ENCODE peak calls at places on chromosome 1, in six cellular contexts. S is keratinocyte, R is cardiac muscle cell, K is psoas muscle, M is H1, G is tibial artery. W is an unnamed sample. For H3K4me1 and H3K9me3, the result is how much of the 10 kb centered on the place peaks cover.

GRCh38 chr1:88983791-88984552 is 8.5 kb downstream of the KYAT3 start:
- DNase-seq in S (no peak), R (peak), K (no peak), M (no peak), G (no peak), W (peak)

GRCh38 chr1:181807251-181807650 is 254.3 kb downstream of the ZNF648 start:
- DNase-seq in S (no peak), R (no peak), K (no peak), M (no peak), G (no peak), W (no peak)

GRCh38 chr1:158149175-158149574 is 31.5 kb upstream of the CD1D start:
- DNase-seq in S (no peak), R (no peak), K (peak), M (no peak), G (no peak), W (no peak)

GRCh38 chr1:244104309-244105060 is 53.4 kb downstream of the ZBTB18 start:
- DNase-seq in S (no peak), R (peak), K (no peak), M (no peak), G (no peak), W (no peak)

GRCh38 chr1:240998024-240998423 is 359.0 kb downstream of the RGS7 start:
- DNase-seq in S (no peak), R (no peak), K (no peak), M (no peak), G (no peak), W (no peak)

GRCh38 chr1:156852414-156852874 is 6.5 kb downstream of the INSRR start:
- DNase-seq in S (no peak), R (peak), K (peak), M (no peak), G (no peak), W (no peak)

GRCh38 chr1:115604508-115604907 is 37.3 kb upstream of the VANGL1 start:
- DNase-seq in S (no peak), R (no peak), K (no peak), M (no peak), G (no peak), W (no peak)

GRCh38 chr1:64323054-64323453 is 119.6 kb downstream of the UBE2U start:
- DNase-seq in S (no peak), R (peak), K (no peak), M (no peak), G (no peak), W (no peak)

GRCh38 chr1:240613353-240614142 is 1.6 kb upstream of the GREM2 start:
- DNase-seq in S (no peak), R (no peak), K (no peak), M (no peak), G (no peak), W (no peak)

GRCh38 chr1:225596152-225596551 is 56.8 kb downstream of the ENAH start:
- DNase-seq in S (no peak), R (no peak), K (no peak), M (no peak), G (no peak), W (no peak)

GRCh38 chr1:32538887-32539583 is at the start of gene ZBTB8A:
- DNase-seq in S (no peak), R (peak), K (peak), M (peak), G (peak), W (peak)

GRCh38 chr1:214303538-214303937 is 22.6 kb downstream of the SMYD2 start:
- DNase-seq in S (no peak), R (peak), K (no peak), M (no peak), G (no peak), W (no peak)

GRCh38 chr1:85259118-85259865 is at the start of gene C1orf52:
- DNase-seq in S (peak), R (peak), K (peak), M (peak), G (peak), W (peak)

GRCh38 chr1:50667272-50667671 is 244.0 kb upstream of the DMRTA2 start:
- DNase-seq in S (no peak), R (no peak), K (no peak), M (no peak), G (no peak), W (no peak)

GRCh38 chr1:25064465-25065238 is 134.6 kb upstream of the RUNX3 start:
- DNase-seq in S (no peak), R (no peak), K (no peak), M (no peak), G (no peak), W (no peak)

GRCh38 chr1:20974069-20974468 is 187.0 kb upstream of the HP1BP3 start:
- DNase-seq in S (no peak), R (no peak), K (no peak), M (no peak), G (no peak), W (no peak)
- H3K4me3 ChIP-seq in S (no peak), R (no peak), K (no peak), M (no peak), G (no peak), W (no peak)

DNA sequence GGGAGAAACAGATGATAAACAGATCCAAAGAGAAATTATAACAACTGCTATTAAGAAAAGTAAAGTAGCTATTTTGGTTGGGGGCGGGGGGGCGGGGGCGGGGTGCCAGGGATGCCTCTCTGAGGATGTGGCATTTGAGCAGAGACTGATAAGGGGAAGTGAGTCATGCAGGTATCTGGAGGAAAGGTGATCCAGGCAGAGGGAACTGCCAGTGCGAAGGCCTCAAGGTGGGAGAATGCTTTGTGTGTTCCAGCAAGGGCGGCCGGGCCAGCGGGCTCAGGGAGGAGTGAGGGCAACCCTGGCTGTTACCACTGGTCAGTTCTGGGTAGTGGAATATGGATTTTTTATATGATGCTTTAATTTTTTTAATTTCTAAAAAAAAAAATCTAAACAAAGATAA is 7.0 kb upstream of the TNFRSF1B start:
- DNase-seq in S (no peak), R (no peak), K (no peak), M (no peak), G (no peak), W (no peak)
- H3K4me1 ChIP-seq in S (under half), R (under half), K (under half), M (under half), G (under half), W (under half)

GRCh38 chr1:178682886-178683285 is 42.2 kb upstream of the RALGPS2 start:
- DNase-seq in S (no peak), R (no peak), K (no peak), M (no peak), G (no peak), W (no peak)

GRCh38 chr1:178683304-178683703 is 41.7 kb upstream of the RALGPS2 start:
- DNase-seq in S (no peak), R (no peak), K (no peak), M (no peak), G (no peak), W (no peak)

GRCh38 chr1:178682429-178682828 is 42.6 kb upstream of the RALGPS2 start:
- DNase-seq in S (no peak), R (no peak), K (no peak), M (no peak), G (no peak), W (no peak)

GRCh38 chr1:178684111-178684510 is 40.9 kb upstream of the RALGPS2 start:
- DNase-seq in S (no peak), R (peak), K (no peak), M (no peak), G (no peak), W (no peak)

DNA sequence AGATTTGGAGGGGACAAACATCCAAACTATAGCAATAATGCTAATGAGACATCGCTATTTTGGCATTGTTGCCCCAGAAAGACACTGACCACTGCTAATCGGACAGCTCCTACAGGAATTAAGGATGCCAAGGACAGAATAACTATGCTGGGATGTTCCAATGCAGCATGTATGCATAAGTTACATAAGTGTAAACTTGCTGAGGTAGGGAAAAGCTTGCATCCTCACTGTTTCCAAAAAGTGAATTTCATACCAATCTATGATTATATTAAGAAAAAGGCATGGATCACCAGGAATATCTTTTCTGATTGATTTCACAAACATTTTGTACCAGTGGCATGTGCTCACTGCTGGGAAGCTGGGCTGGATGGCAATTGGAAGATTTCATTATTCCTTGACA is 45.8 kb upstream of the RALGPS2 start:
- DNase-seq in S (no peak), R (no peak), K (no peak), M (no peak), G (no peak), W (no peak)
- H3K9me3 ChIP-seq in S (under half), R (under half), K (under half), M (under half), G (under half), W (under half)

DNA sequence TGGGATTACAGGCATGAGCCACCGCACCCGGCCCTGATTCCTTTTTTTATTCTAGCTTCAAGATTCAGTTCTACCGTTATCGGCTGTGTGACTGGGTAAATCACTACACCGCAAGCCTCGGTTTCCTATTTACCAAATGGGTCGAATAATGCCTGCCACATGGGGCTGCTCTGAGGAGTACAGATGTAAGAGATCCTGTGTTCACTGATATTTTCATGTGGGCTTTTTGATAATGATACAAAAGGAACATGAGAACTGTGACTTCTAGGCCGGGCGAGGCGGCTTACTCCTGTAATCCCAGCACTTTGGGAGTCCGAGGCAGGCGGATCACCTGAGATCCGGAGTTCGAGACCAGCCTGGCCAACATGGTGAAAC is 695 bp upstream of the PSMB4 start:
- DNase-seq in S (no peak), R (no peak), K (no peak), M (no peak), G (no peak), W (peak)
- H3K4me3 ChIP-seq in S (peak), R (peak), K (peak), M (peak), G (peak), W (peak)

GRCh38 chr1:1041092-1041503 is 21.2 kb downstream of the AGRN start:
- DNase-seq in S (no peak), R (no peak), K (no peak), M (peak), G (no peak), W (no peak)

GRCh38 chr1:1037366-1038327 is 17.7 kb downstream of the AGRN start:
- DNase-seq in S (no peak), R (no peak), K (no peak), M (no peak), G (no peak), W (no peak)

GRCh38 chr1:1040004-1040991 is 20.4 kb downstream of the AGRN start:
- DNase-seq in S (peak), R (peak), K (peak), M (peak), G (peak), W (peak)

GRCh38 chr1:1039145-1039910 is 19.4 kb downstream of the AGRN start:
- DNase-seq in S (no peak), R (no peak), K (no peak), M (no peak), G (no peak), W (no peak)

DNA sequence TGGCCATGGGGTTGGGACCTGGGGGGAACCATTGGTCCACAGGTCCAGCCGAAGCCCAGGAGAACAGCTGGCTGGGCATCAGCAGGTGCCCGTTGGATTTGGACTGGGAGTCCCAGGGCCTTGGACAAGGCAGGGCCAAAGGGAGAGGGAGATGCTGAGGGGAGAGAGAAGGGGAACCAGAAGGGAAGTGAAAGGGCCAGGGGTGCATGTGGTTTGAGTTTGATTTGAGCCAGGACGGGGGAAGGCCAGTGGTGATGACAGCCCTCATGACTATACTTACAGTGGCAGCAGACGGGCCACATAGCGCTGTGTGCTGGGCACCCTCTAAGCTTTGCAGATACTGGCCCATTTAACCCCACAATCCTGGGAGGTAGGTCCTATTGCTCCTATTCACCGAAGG is 18.8 kb downstream of the AGRN start:
- DNase-seq in S (no peak), R (no peak), K (no peak), M (no peak), G (no peak), W (no peak)
- H3K4me1 ChIP-seq in S (under half), R (under half), K (under half), M (under half), G (under half), W (under half)

GRCh38 chr1:42506576-42506975 is 43.5 kb downstream of the CCDC30 start:
- DNase-seq in S (no peak), R (no peak), K (no peak), M (no peak), G (no peak), W (no peak)

GRCh38 chr1:42504535-42505128 is 41.5 kb downstream of the CCDC30 start:
- DNase-seq in S (no peak), R (no peak), K (no peak), M (no peak), G (no peak), W (no peak)
- H3K9me3 ChIP-seq in S (under half), R (under half), K (under half), M (half or more), G (under half), W (under half)

DNA sequence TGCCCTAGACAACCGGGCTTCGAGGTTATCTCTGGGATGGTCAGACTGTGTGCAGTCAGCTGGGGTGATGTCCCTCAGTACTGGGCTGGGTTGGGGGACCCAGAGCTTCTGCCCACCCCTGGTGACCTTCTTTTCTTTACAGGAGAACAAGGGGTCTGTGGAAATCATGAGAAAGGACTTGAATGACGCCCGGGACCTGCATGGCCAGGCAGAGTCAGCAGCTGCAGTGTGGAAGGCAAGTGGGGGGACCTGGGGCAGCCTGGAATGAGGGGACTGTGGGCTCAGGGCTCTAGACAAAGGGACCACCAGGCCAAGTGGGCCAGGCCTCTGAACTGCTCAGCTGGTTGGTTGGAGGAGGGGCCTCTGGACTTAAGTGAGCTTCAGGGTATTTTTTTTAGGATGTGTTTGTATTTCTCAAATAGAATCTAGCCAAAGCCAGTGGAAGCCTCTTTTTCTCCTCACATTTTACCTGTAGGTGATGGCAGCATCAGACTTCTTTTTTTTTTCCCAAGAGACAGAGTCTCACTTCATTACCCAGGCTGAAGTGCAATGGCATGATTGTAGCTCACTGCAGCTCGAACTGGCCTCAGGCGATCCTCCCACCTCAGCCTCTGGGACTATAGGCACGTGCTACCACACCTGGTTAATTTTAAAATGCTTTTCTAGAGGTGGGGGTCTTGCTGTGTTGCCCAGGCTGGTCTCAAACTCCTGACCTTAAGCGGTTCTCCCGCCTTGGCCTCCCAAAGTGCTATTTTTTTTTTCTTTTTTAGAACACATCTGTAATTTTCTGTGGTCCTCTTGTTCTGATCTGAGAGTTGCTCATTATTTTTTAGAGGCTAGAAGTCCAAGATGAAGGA is 1.9 kb downstream of the RNF187 start:
- DNase-seq in S (no peak), R (no peak), K (no peak), M (no peak), G (no peak), W (no peak)
- H3K4me3 ChIP-seq in S (peak), R (peak), K (peak), M (peak), G (no peak), W (peak)

DNA sequence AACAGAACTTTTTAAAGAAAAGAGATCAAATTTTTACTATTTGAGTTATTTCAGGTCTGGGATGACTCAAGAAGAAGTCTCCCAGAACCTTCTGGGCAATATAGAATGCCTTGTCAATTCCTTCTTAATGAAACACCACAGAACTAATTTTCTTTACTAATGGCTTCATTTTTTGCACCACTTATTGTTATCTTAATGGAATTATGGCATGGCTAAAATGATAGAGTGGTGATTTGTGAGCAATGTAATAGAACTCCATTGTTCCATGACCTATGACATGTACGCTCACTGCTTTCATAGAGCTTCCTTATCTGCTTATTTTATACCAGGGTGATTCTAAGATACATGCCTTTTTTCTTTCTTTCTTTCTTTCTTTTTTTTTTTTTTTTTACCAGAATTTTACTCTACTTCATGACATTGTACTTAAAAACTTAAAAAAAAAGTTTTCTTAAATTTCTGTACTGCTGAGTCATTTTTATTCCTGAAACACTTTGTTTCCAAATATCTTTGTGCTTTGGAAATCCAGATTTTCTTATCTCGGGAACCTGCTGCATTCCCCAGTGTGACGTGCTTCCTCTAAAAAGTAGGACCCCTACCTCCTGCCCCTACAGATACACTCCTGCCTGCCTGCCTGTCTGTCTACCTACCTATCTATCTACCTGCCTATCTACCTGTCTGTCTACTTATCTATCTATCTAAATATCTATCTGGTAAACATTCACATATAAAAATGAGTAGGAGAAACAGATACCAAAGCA is 284.9 kb downstream of the PBX1 start:
- DNase-seq in S (no peak), R (peak), K (no peak), M (no peak), G (no peak), W (no peak)
- H3K4me1 ChIP-seq in S (under half), R (under half), K (under half), M (under half), G (under half), W (under half)